ENCODE peak calls at places on chromosomes 7 and 10, in five cellular contexts. U is body of pancreas, I is prostate gland, B is thyroid gland, E is stomach. H is an unnamed sample.

GRCh38 chr10:113037222-113037621 is 87.2 kb downstream of the TCF7L2 start:
- DNase-seq in U (no peak), I (no peak), B (no peak), E (no peak), H (no peak)

GRCh38 chr7:33495207-33495606 is 365.8 kb downstream of the BBS9 start:
- DNase-seq in U (no peak), I (no peak), B (peak; percentile 2), E (no peak), H (no peak)

GRCh38 chr7:12303507-12303906 is 92.4 kb downstream of the TMEM106B start:
- DNase-seq in U (no peak), I (no peak), B (no peak), E (no peak), H (no peak)

GRCh38 chr7:26375604-26376207 is 84.0 kb downstream of the SNX10 start:
- DNase-seq in U (no peak), I (no peak), B (no peak), E (no peak), H (no peak)

GRCh38 chr10:90130321-90131086 is 429.1 kb downstream of the KIF20B start:
- DNase-seq in U (no peak), I (no peak), B (no peak), E (no peak), H (no peak)

GRCh38 chr10:60123172-60123571 is 216.8 kb upstream of the CCDC6 start:
- DNase-seq in U (no peak), I (no peak), B (peak; percentile 47), E (no peak), H (no peak)

GRCh38 chr7:144854839-144855424 is 19.1 kb upstream of the TPK1 start:
- DNase-seq in U (no peak), I (no peak), B (no peak), E (no peak), H (no peak)

GRCh38 chr7:79951415-79951814 is 183.2 kb upstream of the GNAI1 start:
- DNase-seq in U (no peak), I (no peak), B (no peak), E (no peak), H (no peak)

GRCh38 chr7:110003827-110004226 is 1087.1 kb upstream of the LRRN3 start:
- DNase-seq in U (no peak), I (no peak), B (no peak), E (no peak), H (no peak)

GRCh38 chr10:27636816-27637215 is 108.8 kb downstream of the MKX start:
- DNase-seq in U (no peak), I (no peak), B (no peak), E (no peak), H (no peak)

GRCh38 chr7:142896741-142897379 is 11.3 kb upstream of the TRPV6 start:
- DNase-seq in U (no peak), I (no peak), B (no peak), E (no peak), H (no peak)

GRCh38 chr7:41570766-41571165 is 132.1 kb downstream of the INHBA start:
- DNase-seq in U (no peak), I (no peak), B (no peak), E (no peak), H (no peak)

GRCh38 chr7:85074-85945 is 107.1 kb upstream of the FAM20C start:
- DNase-seq in U (no peak), I (no peak), B (peak; percentile 87), E (peak; percentile 46), H (peak; percentile 14)

GRCh38 chr7:156236181-156236889 is 404.2 kb upstream of the RNF32 start:
- DNase-seq in U (no peak), I (no peak), B (no peak), E (peak; percentile 24), H (no peak)

GRCh38 chr7:75649462-75649861 is 89.3 kb downstream of the HIP1 start:
- DNase-seq in U (peak; percentile 5), I (no peak), B (peak; percentile 65), E (no peak), H (no peak)

GRCh38 chr7:123823898-123824753 is 20.8 kb upstream of the HYAL4 start:
- DNase-seq in U (no peak), I (no peak), B (no peak), E (no peak), H (no peak)

GRCh38 chr7:133815677-133816210 is 311.4 kb upstream of the LRGUK start:
- DNase-seq in U (no peak), I (no peak), B (no peak), E (no peak), H (no peak)

GRCh38 chr10:43868952-43869351 is 220.3 kb upstream of the ZNF32 start:
- DNase-seq in U (no peak), I (no peak), B (no peak), E (no peak), H (no peak)

GRCh38 chr7:116167177-116167576 is 43.2 kb upstream of the TES start:
- DNase-seq in U (no peak), I (no peak), B (no peak), E (no peak), H (no peak)

GRCh38 chr7:54705436-54705835 is 53.6 kb downstream of the SEC61G start:
- DNase-seq in U (no peak), I (no peak), B (no peak), E (no peak), H (no peak)

GRCh38 chr7:117152213-117153007 is 170.4 kb downstream of the WNT2 start:
- DNase-seq in U (no peak), I (no peak), B (no peak), E (no peak), H (no peak)

GRCh38 chr10:86170255-86171153 is 196.1 kb downstream of the GRID1 start:
- DNase-seq in U (no peak), I (no peak), B (no peak), E (no peak), H (no peak)

GRCh38 chr7:108570146-108570755 is 577 bp downstream of the DNAJB9 start:
- DNase-seq in U (peak; percentile 75), I (peak; percentile 51), B (peak; percentile 77), E (peak; percentile 55), H (no peak)

GRCh38 chr10:100782845-100783244 is 37.5 kb downstream of the PAX2 start:
- DNase-seq in U (no peak), I (no peak), B (no peak), E (no peak), H (no peak)

GRCh38 chr7:41503438-41503837 is 199.5 kb downstream of the INHBA start:
- DNase-seq in U (no peak), I (no peak), B (no peak), E (no peak), H (no peak)

GRCh38 chr7:5429253-5429856 is 5.7 kb upstream of the TNRC18 start:
- DNase-seq in U (peak; percentile 73), I (no peak), B (peak; percentile 70), E (peak; percentile 77), H (peak; percentile 82)

GRCh38 chr10:132591166-132591971 is 53.8 kb downstream of the INPP5A start:
- DNase-seq in U (peak; percentile 83), I (peak; percentile 81), B (peak; percentile 47), E (peak; percentile 77), H (no peak)

GRCh38 chr7:129777993-129778769 is 166.7 kb downstream of the NRF1 start:
- DNase-seq in U (no peak), I (no peak), B (no peak), E (no peak), H (no peak)

GRCh38 chr7:129780257-129781127 is 169.0 kb downstream of the NRF1 start:
- DNase-seq in U (peak; percentile 96), I (peak; percentile 92), B (peak; percentile 92), E (peak; percentile 91), H (no peak)

GRCh38 chr7:129778770-129779601 is 167.5 kb downstream of the NRF1 start:
- DNase-seq in U (peak; percentile 31), I (no peak), B (no peak), E (no peak), H (no peak)

GRCh38 chr7:129781128-129781855 is 169.8 kb downstream of the NRF1 start:
- DNase-seq in U (peak; percentile 52), I (no peak), B (no peak), E (no peak), H (no peak)

GRCh38 chr7:129779602-129780256 is 168.2 kb downstream of the NRF1 start:
- DNase-seq in U (peak; percentile 71), I (peak; percentile 49), B (peak; percentile 80), E (peak; percentile 72), H (no peak)
- TF ChIP-seq POLR2A in U (peak; percentile 72), I (peak; percentile 53), B (peak; percentile 72), E (no peak), H (no peak)

GRCh38 chr7:69819306-69819705 is 221.0 kb downstream of the AUTS2 start:
- DNase-seq in U (no peak), I (no peak), B (no peak), E (no peak), H (no peak)

GRCh38 chr7:69818647-69819161 is 220.4 kb downstream of the AUTS2 start:
- DNase-seq in U (no peak), I (no peak), B (no peak), E (no peak), H (no peak)

GRCh38 chr7:69820479-69821192 is 222.4 kb downstream of the AUTS2 start:
- DNase-seq in U (no peak), I (no peak), B (no peak), E (no peak), H (no peak)

GRCh38 chr7:69817096-69817495 is 218.8 kb downstream of the AUTS2 start:
- DNase-seq in U (no peak), I (no peak), B (no peak), E (no peak), H (no peak)

GRCh38 chr7:69817835-69818646 is 219.8 kb downstream of the AUTS2 start:
- DNase-seq in U (no peak), I (no peak), B (no peak), E (no peak), H (no peak)
- H3K4me3 ChIP-seq in U (no peak overlapping the region), I (no peak overlapping the region), B (no peak overlapping the region), E (no peak overlapping the region), H (no peak overlapping the region)

DNA sequence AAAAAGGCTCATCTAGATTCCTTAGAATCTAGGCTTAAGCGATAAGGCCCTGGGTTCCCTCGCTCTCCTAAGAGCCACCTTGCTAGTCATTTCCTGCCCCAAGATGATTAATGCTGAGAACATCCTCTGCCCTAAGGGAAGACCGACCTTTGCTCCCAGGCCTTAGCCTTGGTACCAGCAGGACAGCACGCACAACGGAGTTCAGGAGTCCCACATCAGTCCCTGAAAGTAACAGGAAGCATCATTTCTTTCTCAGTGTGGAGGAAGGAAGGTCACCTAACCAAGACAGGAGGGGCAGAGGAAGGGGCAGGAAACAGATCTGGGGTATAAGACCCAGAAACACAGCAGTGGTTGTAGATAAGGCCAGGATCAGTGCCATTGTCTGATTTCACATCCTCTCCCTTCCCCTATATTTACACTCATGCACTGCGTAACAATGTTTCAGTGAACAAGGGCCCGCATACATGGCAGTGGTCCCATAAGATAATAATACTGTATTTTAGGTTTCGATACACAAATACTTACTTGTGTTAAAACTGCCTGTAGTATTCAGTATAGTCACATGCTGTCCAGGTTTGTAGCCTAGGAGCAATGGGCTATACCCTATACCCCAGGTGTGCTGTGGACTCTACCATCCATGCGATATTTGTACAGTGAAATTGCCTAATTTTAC is 8.1 kb upstream of the FAM107B start:
- DNase-seq in U (no peak), I (no peak), B (peak; percentile 4), E (no peak), H (peak; percentile 22)
- TF ChIP-seq POLR2A in U (no peak), I (no peak), B (no peak), E (no peak), H (no peak)

GRCh38 chr10:34739915-34740314 is 75.2 kb downstream of the PARD3 start:
- DNase-seq in U (peak; percentile 59), I (peak; percentile 36), B (peak; percentile 82), E (peak; percentile 30), H (peak; percentile 76)
- H3K4me3 ChIP-seq in U (no peak overlapping the region), I (no peak overlapping the region), B (no peak overlapping the region), E (no peak overlapping the region), H (no peak overlapping the region)